ENCODE peak calls at places on chromosomes 16 and 17, in eight cellular contexts. H is AG04449; G is T47D; Y is activated CD8-positive, alpha-beta memory T cell treated with anti-CD3 and anti-CD28 coated beads for 1 hour; Z is SK-N-DZ; F is GM03348; T is posterior cingulate gyrus; K is H54. J is an unnamed sample.

GRCh38 chr17:30228011-30228410 is 7.5 kb downstream of the SLC6A4 start:
- DNase-seq in T (no peak), Y (no peak), Z (no peak), F (no peak), H (no peak), K (no peak), G (no peak), J (no peak)

GRCh38 chr17:32596666-32597065 is 109.9 kb downstream of the CDK5R1 start:
- DNase-seq in Y (no peak), G (no peak), H (no peak), K (peak; percentile 13), T (no peak), F (no peak), Z (peak; percentile 38), J (no peak)

GRCh38 chr16:71754108-71754507 is 29.6 kb upstream of the PHLPP2 start:
- DNase-seq in G (no peak), Y (no peak), K (no peak), Z (no peak), T (no peak), F (no peak), H (no peak), J (no peak)

GRCh38 chr17:34797724-34798123 is 163.5 kb downstream of the CCT6B start:
- DNase-seq in G (peak; percentile 65), H (no peak), Y (no peak), K (peak; percentile 42), F (peak; percentile 70), T (no peak), Z (no peak), J (no peak)

GRCh38 chr17:8310601-8311123 is 621 bp downstream of the ARHGEF15 start:
- DNase-seq in T (no peak), Y (no peak), K (no peak), Z (no peak), H (no peak), F (no peak), G (no peak), J (no peak)

GRCh38 chr16:3358884-3359283 is 3.2 kb downstream of the OR2C1 start:
- DNase-seq in K (no peak), F (no peak), Y (no peak), G (no peak), T (no peak), Z (no peak), H (no peak), J (no peak)

GRCh38 chr16:84600343-84601229 is 17.3 kb downstream of the COTL1 start:
- DNase-seq in H (no peak), Z (no peak), T (no peak), G (no peak), Y (no peak), F (no peak), K (no peak), J (no peak)

GRCh38 chr17:21166599-21167265 is 40.0 kb downstream of the DHRS7B start:
- DNase-seq in F (peak; percentile 56), H (peak; percentile 59), K (no peak), Y (no peak), G (no peak), Z (no peak), T (no peak), J (no peak)

GRCh38 chr17:57955183-57955952 is at the start of gene CUEDC1:
- DNase-seq in G (peak; percentile 82), F (peak; percentile 93), T (peak; percentile 89), K (peak; percentile 84), Z (peak; percentile 54), H (no peak), Y (peak; percentile 14), J (peak; percentile 53)

GRCh38 chr16:89921699-89922476 is 1.3 kb upstream of the TUBB3 start:
- DNase-seq in Z (peak; percentile 73), T (no peak), H (peak; percentile 71), G (no peak), F (peak; percentile 96), Y (no peak), K (peak; percentile 97), J (peak; percentile 90)

GRCh38 chr17:56593741-56594527 is 435 bp downstream of the NOG start:
- DNase-seq in K (peak; percentile 71), G (peak; percentile 84), Y (no peak), F (peak; percentile 88), H (no peak), T (peak; percentile 55), Z (peak; percentile 54), J (no peak)

GRCh38 chr17:48093341-48094045 is 7.8 kb downstream of the CBX1 start:
- DNase-seq in H (no peak), K (no peak), T (no peak), F (no peak), Z (no peak), Y (no peak), G (no peak), J (no peak)

GRCh38 chr16:3879887-3880564 is 487 bp downstream of the CREBBP start:
- DNase-seq in T (peak; percentile 81), F (peak; percentile 92), Z (peak; percentile 43), K (peak; percentile 52), G (peak; percentile 66), Y (peak; percentile 40), H (no peak), J (peak; percentile 10)

GRCh38 chr17:70929226-70929625 is 759.9 kb downstream of the KCNJ2 start:
- DNase-seq in Y (no peak), F (peak; percentile 26), G (no peak), K (no peak), Z (no peak), H (no peak), T (no peak), J (no peak)

GRCh38 chr16:24478401-24478800 is 61.0 kb upstream of the RBBP6 start:
- DNase-seq in Z (peak; percentile 16), T (no peak), K (no peak), G (peak; percentile 4), F (no peak), H (no peak), Y (no peak), J (no peak)

GRCh38 chr17:54891176-54891821 is 9.4 kb upstream of the TOM1L1 start:
- DNase-seq in Z (peak; percentile 70), H (no peak), F (peak; percentile 84), G (peak; percentile 77), Y (no peak), K (peak; percentile 74), T (no peak), J (peak; percentile 56)

GRCh38 chr16:89102035-89102776 is 8.6 kb downstream of the ACSF3 start:
- DNase-seq in H (no peak), F (no peak), Z (no peak), Y (no peak), G (no peak), K (no peak), T (no peak), J (no peak)

GRCh38 chr17:64974750-64975317 is 55.6 kb upstream of the LRRC37A3 start:
- DNase-seq in K (no peak), F (no peak), H (no peak), Z (no peak), Y (no peak), T (no peak), G (no peak), J (no peak)

GRCh38 chr17:37701424-37702020 is 43.3 kb downstream of the HNF1B start:
- DNase-seq in F (peak; percentile 57), Y (no peak), G (peak; percentile 70), Z (no peak), T (no peak), K (no peak), H (no peak), J (no peak)

GRCh38 chr16:3945751-3946603 is 65.5 kb upstream of the CREBBP start:
- DNase-seq in T (no peak), F (peak; percentile 90), H (peak; percentile 94), K (peak; percentile 79), G (peak; percentile 92), Y (no peak), Z (no peak), J (peak; percentile 98)

GRCh38 chr16:48353565-48354163 is 31.5 kb downstream of the SIAH1 start:
- DNase-seq in T (peak; percentile 56), G (peak; percentile 70), K (peak; percentile 70), Z (peak; percentile 71), Y (peak; percentile 32), H (no peak), F (peak; percentile 83), J (peak; percentile 58)

GRCh38 chr17:17096438-17097178 is 54.4 kb downstream of the MPRIP start:
- DNase-seq in G (no peak), H (no peak), T (no peak), F (peak; percentile 77), Y (no peak), Z (no peak), K (no peak), J (no peak)

GRCh38 chr17:29115906-29116651 is 64.1 kb downstream of the MYO18A start:
- DNase-seq in T (no peak), K (peak; percentile 89), H (no peak), F (peak; percentile 66), Z (peak; percentile 78), Y (no peak), G (peak; percentile 67), J (peak; percentile 58)

GRCh38 chr17:42325026-42325425 is 36.7 kb downstream of the STAT5A start:
- DNase-seq in H (peak; percentile 59), Z (no peak), T (no peak), F (peak; percentile 81), K (peak; percentile 89), Y (no peak), G (peak; percentile 48), J (peak; percentile 88)

GRCh38 chr17:63701477-63702222 is 1.7 kb upstream of the LIMD2 start:
- DNase-seq in G (no peak), T (no peak), K (no peak), Z (no peak), F (no peak), Y (no peak), H (no peak), J (no peak)

GRCh38 chr16:22192261-22193133 is 13.6 kb upstream of the EEF2K start:
- DNase-seq in G (peak; percentile 50), Z (peak; percentile 42), Y (peak; percentile 54), H (no peak), F (peak; percentile 86), T (peak; percentile 29), K (no peak), J (peak; percentile 70)

GRCh38 chr17:19726615-19727376 is 10.4 kb upstream of the SLC47A2 start:
- DNase-seq in Z (no peak), G (no peak), H (no peak), K (no peak), T (no peak), Y (no peak), F (no peak), J (no peak)

GRCh38 chr16:12439443-12440232 is 364.0 kb downstream of the CPPED1 start:
- DNase-seq in H (no peak), T (no peak), F (no peak), Z (no peak), G (no peak), K (no peak), Y (no peak), J (no peak)

GRCh38 chr16:70725912-70726828 is 40.3 kb upstream of the MTSS2 start:
- DNase-seq in H (no peak), Z (no peak), F (no peak), G (no peak), K (no peak), Y (no peak), T (peak; percentile 77), J (no peak)

J was measured in RCC 7860.